ENCODE peak calls at places on chromosomes 6 and 20, in five cellular contexts. X, T, C, A and O are unnamed samples.

GRCh38 chr6:16224409-16224808 is 14.0 kb upstream of the GMPR start:
- DNase-seq in A (no peak), T (no peak), X (no peak), C (no peak), O (no peak)

GRCh38 chr6:54037277-54037779 is 73.9 kb upstream of the MLIP start:
- DNase-seq in T (no peak), X (no peak), C (no peak), A (no peak), O (no peak)

GRCh38 chr6:32082951-32083350 is 26.2 kb downstream of the TNXB start:
- DNase-seq in X (no peak), C (no peak), T (no peak), A (no peak), O (peak; percentile 44)

GRCh38 chr6:157012355-157012754 is 235.2 kb downstream of the ARID1B start:
- DNase-seq in A (no peak), T (no peak), C (no peak), X (no peak), O (no peak)

GRCh38 chr6:92538926-92539325 is 880.4 kb downstream of the EPHA7 start:
- DNase-seq in X (no peak), A (no peak), T (no peak), C (no peak), O (no peak)

GRCh38 chr6:157457787-157458186 is 76.8 kb downstream of the ZDHHC14 start:
- DNase-seq in A (no peak), T (no peak), X (no peak), C (no peak), O (no peak)

GRCh38 chr6:28281288-28282064 is at the start of gene PGBD1:
- DNase-seq in A (peak; percentile 69), C (peak; percentile 48), T (peak; percentile 59), X (peak; percentile 85), O (peak; percentile 39)

GRCh38 chr6:157346371-157346770 is 23.1 kb upstream of the TMEM242 start:
- DNase-seq in X (no peak), C (no peak), A (no peak), T (no peak), O (no peak)

GRCh38 chr6:31103136-31103535 is 9.2 kb downstream of the C6orf15 start:
- DNase-seq in C (no peak), A (no peak), T (no peak), X (no peak), O (no peak)

GRCh38 chr20:2206957-2207769 is 88.6 kb upstream of the TGM3 start:
- DNase-seq in C (peak; percentile 33), T (peak; percentile 83), A (peak; percentile 84), X (peak; percentile 90), O (peak; percentile 56)

GRCh38 chr6:145669627-145670034 is 65.7 kb downstream of the EPM2A start:
- DNase-seq in A (no peak), X (no peak), T (no peak), C (no peak), O (no peak)

GRCh38 chr20:46255440-46256104 is 52.7 kb downstream of the CDH22 start:
- DNase-seq in X (peak; percentile 75), T (peak; percentile 96), C (peak; percentile 40), A (peak; percentile 77), O (peak; percentile 81)

GRCh38 chr6:6676910-6677441 is 88.5 kb downstream of the LY86 start:
- DNase-seq in C (peak; percentile 58), T (peak; percentile 93), X (peak; percentile 81), A (peak; percentile 85), O (peak; percentile 88)

GRCh38 chr20:5834436-5835005 is 84.3 kb downstream of the SHLD1 start:
- DNase-seq in X (no peak), A (no peak), C (no peak), T (no peak), O (peak; percentile 21)

GRCh38 chr6:42407379-42407778 is 44.3 kb downstream of the TRERF1 start:
- DNase-seq in A (no peak), X (no peak), C (no peak), T (no peak), O (no peak)

GRCh38 chr6:167987396-167987795 is 10.1 kb upstream of the KIF25 start:
- DNase-seq in A (no peak), T (no peak), X (no peak), C (no peak), O (no peak)

GRCh38 chr6:43970913-43971775 is 156.1 kb downstream of the MRPL14 start:
- DNase-seq in A (peak; percentile 50), X (no peak), C (no peak), T (peak; percentile 74), O (peak; percentile 71)

GRCh38 chr20:18388860-18389259 is 78.0 kb downstream of the DZANK1 start:
- DNase-seq in A (no peak), C (no peak), X (peak; percentile 74), T (no peak), O (peak; percentile 55)

GRCh38 chr6:54784021-54784420 is 62.5 kb upstream of the FAM83B start:
- DNase-seq in C (no peak), T (no peak), X (no peak), A (no peak), O (peak; percentile 13)

GRCh38 chr6:4108561-4109093 is 26.7 kb downstream of the ECI2 start:
- DNase-seq in X (no peak), C (no peak), T (no peak), A (no peak), O (no peak)
- H3K27ac ChIP-seq in X (peak overlapping the region; percentile 44), C (no peak overlapping the region), T (peak overlapping the region; percentile 49), A (no peak overlapping the region), O (no peak overlapping the region)

GRCh38 chr20:3786665-3787639 is at the start of gene CENPB:
- DNase-seq in A (peak; percentile 96), C (peak; percentile 83), T (peak; percentile 94), X (peak; percentile 95), O (peak; percentile 85)
- H3K4me1 ChIP-seq in A (peaks cover 7% of the 10 kb centered on the region), C (peaks cover 24% of the 10 kb centered on the region), T (peaks cover 20% of the 10 kb centered on the region), X (peaks cover 30% of the 10 kb centered on the region), O (peaks cover 11% of the 10 kb centered on the region)

GRCh38 chr20:63740501-63741353 is 1.2 kb downstream of the SLC2A4RG start:
- DNase-seq in T (peak; percentile 95), X (peak; percentile 95), C (peak; percentile 56), A (peak; percentile 93), O (peak; percentile 83)
- H3K27ac ChIP-seq in T (peak overlapping the region; percentile 95), X (peak overlapping the region; percentile 98), C (peak overlapping the region; percentile 48), A (peak overlapping the region; percentile 80), O (peak overlapping the region; percentile 67)

GRCh38 chr20:53917145-53918009 is 153.0 kb downstream of the BCAS1 start:
- DNase-seq in X (no peak), C (no peak), A (no peak), T (peak; percentile 69), O (no peak)
- H3K4me1 ChIP-seq in X (peaks cover 27% of the 10 kb centered on the region), C (peaks cover 21% of the 10 kb centered on the region), A (no peaks in the 10 kb centered on the region), T (peaks cover 24% of the 10 kb centered on the region), O (peaks cover 2% of the 10 kb centered on the region)

GRCh38 chr20:24485981-24486380 is 16.6 kb downstream of the SYNDIG1 start:
- DNase-seq in X (no peak), A (no peak), C (no peak), T (no peak), O (no peak)

GRCh38 chr20:24481188-24481587 is 11.8 kb downstream of the SYNDIG1 start:
- DNase-seq in X (no peak), T (no peak), C (no peak), A (no peak), O (no peak)

GRCh38 chr20:24484081-24484450 is 14.6 kb downstream of the SYNDIG1 start:
- DNase-seq in C (no peak), A (no peak), T (no peak), X (no peak), O (no peak)

GRCh38 chr20:24480523-24480922 is 11.1 kb downstream of the SYNDIG1 start:
- DNase-seq in A (no peak), C (no peak), T (no peak), X (no peak), O (no peak)

DNA sequence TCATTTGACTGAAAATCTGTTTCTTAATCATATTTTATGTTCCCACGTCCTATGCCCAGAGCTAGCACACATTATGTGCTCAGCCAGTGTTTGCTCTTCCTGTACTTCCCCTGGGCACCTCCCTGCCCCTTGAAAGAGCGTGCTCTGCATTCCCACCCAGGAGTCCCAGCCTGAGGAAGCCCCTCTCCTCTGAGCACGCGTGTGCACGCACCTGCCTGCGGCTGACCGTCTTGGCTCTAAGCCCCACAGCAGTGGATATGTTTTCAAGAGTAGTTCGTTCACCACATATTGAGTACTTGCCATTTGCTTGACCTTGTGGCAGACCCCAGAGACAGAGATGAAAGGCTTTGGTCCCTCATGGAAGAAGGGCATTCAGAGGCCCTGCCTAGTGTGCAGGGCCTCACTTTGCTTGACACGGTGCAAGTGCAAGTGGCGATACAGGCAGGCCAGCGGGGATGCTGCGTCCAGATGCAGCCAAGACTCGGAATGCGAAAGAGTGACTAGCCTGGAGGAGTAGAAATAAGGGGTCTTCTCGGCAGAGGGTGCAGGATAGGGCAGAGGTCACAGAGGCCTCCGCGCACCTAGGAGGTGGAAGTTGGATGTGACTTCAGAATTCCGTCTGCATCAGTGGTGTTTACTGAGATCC is 14.1 kb downstream of the SYNDIG1 start:
- DNase-seq in X (no peak), A (no peak), C (no peak), T (no peak), O (no peak)
- H3K27ac ChIP-seq in X (no peak overlapping the region), A (no peak overlapping the region), C (no peak overlapping the region), T (no peak overlapping the region), O (no peak overlapping the region)

DNA sequence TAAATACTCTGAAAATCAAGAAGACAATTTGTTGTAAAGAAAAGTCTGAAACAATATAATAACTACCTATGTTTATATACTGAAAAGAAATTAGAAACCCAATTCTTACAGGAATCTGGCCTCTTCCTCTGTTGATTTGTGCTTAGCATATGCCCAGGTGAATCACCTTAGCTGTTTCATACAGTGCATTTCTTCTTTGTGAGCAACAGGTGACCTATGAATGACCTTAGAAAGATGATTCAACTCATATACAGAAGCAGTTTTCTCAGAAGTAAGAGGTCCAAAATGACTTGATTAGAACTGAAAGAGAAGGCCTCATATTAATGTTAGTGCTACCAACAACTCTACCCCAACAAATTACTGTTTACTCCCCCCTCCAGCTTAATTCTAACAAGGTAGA is 419.5 kb upstream of the ID4 start:
- DNase-seq in A (no peak), C (no peak), T (no peak), X (peak; percentile 13), O (no peak)
- H3K4me1 ChIP-seq in A (no peaks in the 10 kb centered on the region), C (no peaks in the 10 kb centered on the region), T (no peaks in the 10 kb centered on the region), X (no peaks in the 10 kb centered on the region), O (no peaks in the 10 kb centered on the region)